ENCODE peak calls at places on chromosomes 3 and 15, in six cellular contexts. P, T, Z, F, W and S are unnamed samples.

GRCh38 chr3:112817271-112817670 is 29.4 kb downstream of the CD200R1L start:
- DNase-seq in P (no peak), T (no peak), Z (no peak), F (no peak), W (no peak), S (no peak)

GRCh38 chr3:94990952-94991705 is 928.3 kb downstream of the NSUN3 start:
- DNase-seq in P (no peak), T (no peak), Z (no peak), F (no peak), W (no peak), S (no peak)

GRCh38 chr3:48630833-48631232 is 4.4 kb downstream of the SLC26A6 start:
- DNase-seq in P (no peak), T (no peak), Z (no peak), F (no peak), W (no peak), S (no peak)

GRCh38 chr15:71781179-71781964 is 29.0 kb upstream of the NR2E3 start:
- DNase-seq in P (no peak), T (peak; percentile 45), Z (no peak), F (no peak), W (no peak), S (no peak)

GRCh38 chr3:99965077-99965476 is 147.4 kb downstream of the CMSS1 start:
- DNase-seq in P (no peak), T (no peak), Z (no peak), F (no peak), W (no peak), S (peak; percentile 47)

GRCh38 chr15:76190767-76191538 is 120.3 kb downstream of the ETFA start:
- DNase-seq in P (peak; percentile 98), T (peak; percentile 43), Z (peak; percentile 87), F (peak; percentile 61), W (peak; percentile 71), S (peak; percentile 91)

GRCh38 chr3:197426161-197426566 is 127.8 kb upstream of the DLG1 start:
- DNase-seq in P (no peak), T (no peak), Z (no peak), F (no peak), W (peak; percentile 29), S (no peak)

GRCh38 chr15:26011916-26012315 is 148.8 kb upstream of the ATP10A start:
- DNase-seq in P (no peak), T (no peak), Z (no peak), F (no peak), W (no peak), S (no peak)

GRCh38 chr3:13367728-13368127 is 52.4 kb downstream of the NUP210 start:
- DNase-seq in P (no peak), T (no peak), Z (no peak), F (no peak), W (no peak), S (no peak)

GRCh38 chr3:112773864-112774263 is 72.8 kb downstream of the CD200R1L start:
- DNase-seq in P (peak; percentile 28), T (peak; percentile 40), Z (no peak), F (no peak), W (no peak), S (peak; percentile 46)

DNA sequence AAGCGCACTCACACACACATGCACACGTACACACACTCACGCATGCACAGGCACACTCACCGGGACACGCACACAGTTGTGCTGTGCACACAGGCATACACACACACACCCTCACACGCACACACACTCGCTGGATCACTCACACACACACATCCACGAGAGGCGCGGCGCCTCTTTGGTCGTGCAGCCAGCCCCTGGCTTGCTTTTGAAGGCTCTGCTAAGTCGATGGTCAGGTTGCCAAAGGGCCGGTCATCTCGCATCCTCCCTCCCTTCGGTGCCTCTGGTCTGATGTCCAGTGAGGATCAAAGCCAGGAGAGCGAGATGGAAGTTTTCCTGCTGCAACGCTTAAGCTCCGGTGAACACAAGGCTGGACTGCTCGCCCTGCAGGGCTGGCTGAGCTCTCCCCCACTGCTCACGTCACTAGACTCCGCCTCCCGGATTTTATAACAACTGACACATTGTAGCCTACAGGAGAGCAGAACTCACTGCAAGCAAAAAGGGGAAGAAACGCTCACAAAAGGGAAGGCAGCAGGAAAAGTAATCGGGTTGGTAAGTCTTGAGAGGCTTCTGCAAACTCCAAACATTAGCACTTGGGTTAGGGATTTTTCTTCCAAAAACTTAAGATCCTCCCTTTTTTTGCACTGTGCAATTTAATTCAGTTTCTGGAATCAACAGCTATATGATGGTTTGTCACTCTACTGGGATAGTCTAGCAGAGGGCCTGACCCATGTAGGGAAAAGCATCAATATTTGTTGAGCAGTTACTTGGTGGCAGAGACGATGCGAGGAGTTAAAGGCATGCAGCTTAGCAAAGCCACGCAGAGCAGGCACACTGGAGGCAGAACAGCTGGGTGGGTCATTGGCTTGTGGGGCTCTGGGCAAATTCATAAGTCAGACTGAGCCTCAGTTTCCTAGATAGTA is at the start of gene SRGAP3:
- DNase-seq in P (peak; percentile 96), T (peak; percentile 73), Z (peak; percentile 80), F (peak; percentile 54), W (peak; percentile 90), S (peak; percentile 90)
- TF ChIP-seq EP300 in P (no peak), T (no peak), Z (peak; percentile 17), F (no peak), W (no peak), S (no peak)

GRCh38 chr3:150925751-150926201 is 20.5 kb upstream of the MINDY4B start:
- DNase-seq in P (peak; percentile 66), T (no peak), Z (peak; percentile 73), F (peak; percentile 61), W (no peak), S (peak; percentile 61)
- TF ChIP-seq CTCF in P (peak; percentile 66), T (peak; percentile 81), Z (peak; percentile 79), F (peak; percentile 70), W (no peak), S (peak; percentile 67)

DNA sequence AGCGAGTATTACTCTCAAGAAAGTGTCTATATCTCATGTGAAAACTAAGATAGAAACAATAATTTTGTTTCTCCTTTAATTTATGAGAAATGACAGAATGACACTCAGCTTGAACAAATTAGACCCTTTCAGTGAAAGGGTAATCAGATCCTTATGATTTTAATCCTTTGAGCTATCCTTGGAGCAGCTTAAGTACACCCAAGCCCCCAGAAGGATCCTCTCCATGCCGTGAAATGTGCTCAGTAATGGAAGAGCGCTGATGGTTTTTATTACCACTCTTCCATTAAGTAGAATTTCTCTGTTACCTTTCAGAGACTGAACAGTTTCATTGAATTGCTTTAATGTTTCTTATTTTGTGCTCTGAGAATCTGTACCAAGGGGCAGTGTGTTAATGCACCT is 54.3 kb downstream of the HMG20A start:
- DNase-seq in P (no peak), T (no peak), Z (no peak), F (no peak), W (no peak), S (no peak)
- TF ChIP-seq EP300 in P (no peak), T (no peak), Z (no peak), F (no peak), W (no peak), S (no peak)

GRCh38 chr15:66515901-66516322 is 10.8 kb downstream of the ZWILCH start:
- DNase-seq in P (no peak), T (no peak), Z (no peak), F (no peak), W (no peak), S (no peak)

DNA sequence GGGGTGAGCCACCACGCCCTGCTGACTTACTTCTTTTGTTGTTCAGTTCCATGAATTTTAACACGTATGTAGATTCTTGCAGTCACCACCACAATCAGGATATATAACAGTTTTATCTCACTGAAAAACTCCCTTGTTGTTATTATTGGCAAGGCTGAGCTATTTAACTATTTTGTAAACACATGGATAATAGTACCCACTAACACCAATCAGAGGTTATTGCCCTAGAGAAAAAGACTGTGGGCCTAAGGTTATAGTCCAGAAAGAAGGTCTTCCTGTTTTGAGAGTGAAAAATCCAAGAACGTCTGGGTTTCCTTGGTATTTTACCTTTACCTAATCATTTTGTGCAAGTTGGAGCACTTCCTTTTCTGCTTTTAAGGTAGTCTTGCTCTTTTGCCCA is 9.5 kb downstream of the ZWILCH start:
- DNase-seq in P (no peak), T (no peak), Z (no peak), F (no peak), W (no peak), S (no peak)
- TF ChIP-seq CTCF in P (no peak), T (no peak), Z (no peak), F (no peak), W (no peak), S (no peak)

GRCh38 chr3:69304396-69304795 is 81.5 kb downstream of the FRMD4B start:
- DNase-seq in P (no peak), T (no peak), Z (no peak), F (no peak), W (no peak), S (no peak)

GRCh38 chr3:69309810-69310209 is 76.1 kb downstream of the FRMD4B start:
- DNase-seq in P (no peak), T (no peak), Z (no peak), F (no peak), W (no peak), S (no peak)

GRCh38 chr3:69305011-69305410 is 80.9 kb downstream of the FRMD4B start:
- DNase-seq in P (no peak), T (no peak), Z (no peak), F (no peak), W (no peak), S (no peak)

GRCh38 chr3:69306239-69307185 is 79.4 kb downstream of the FRMD4B start:
- DNase-seq in P (peak; percentile 27), T (no peak), Z (peak; percentile 65), F (no peak), W (peak; percentile 87), S (peak; percentile 66)
- TF ChIP-seq EP300 in P (no peak), T (no peak), Z (no peak), F (no peak), W (no peak), S (no peak)